ENCODE peak calls at places on chromosome 10, in six cellular contexts. One of them, this sample, is unnamed.

GRCh38 chr10:78778446-78779338 is 290.1 kb upstream of the ZMIZ1 start:
- DNase-seq in cardiac fibroblast: no peak
- DNase-seq in astrocyte: no peak
- DNase-seq in H7: no peak
- DNase-seq in right atrium auricular region: no peak
- DNase-seq in transverse colon: no peak
- DNase-seq in this sample: no peak

GRCh38 chr10:58996063-58996462 is 180.4 kb upstream of the PHYHIPL start:
- DNase-seq in cardiac fibroblast: no peak
- DNase-seq in astrocyte: no peak
- DNase-seq in H7: no peak
- DNase-seq in right atrium auricular region: no peak
- DNase-seq in transverse colon: no peak
- DNase-seq in this sample: no peak

GRCh38 chr10:3477683-3478082 is 305.1 kb upstream of the PITRM1 start:
- DNase-seq in cardiac fibroblast: peak
- DNase-seq in astrocyte: peak
- DNase-seq in H7: no peak
- DNase-seq in right atrium auricular region: no peak
- DNase-seq in transverse colon: no peak
- DNase-seq in this sample: no peak

GRCh38 chr10:91635401-91636400 is 2.8 kb upstream of the PPP1R3C start:
- DNase-seq in cardiac fibroblast: peak
- DNase-seq in astrocyte: peak
- DNase-seq in H7: peak
- DNase-seq in right atrium auricular region: peak
- DNase-seq in transverse colon: peak
- DNase-seq in this sample: peak

GRCh38 chr10:11168423-11169100 is 150.9 kb downstream of the CELF2 start:
- DNase-seq in cardiac fibroblast: no peak
- DNase-seq in astrocyte: no peak
- DNase-seq in H7: no peak
- DNase-seq in right atrium auricular region: no peak
- DNase-seq in transverse colon: no peak
- DNase-seq in this sample: no peak

GRCh38 chr10:49446031-49446430 is 50.1 kb upstream of the DRGX start:
- DNase-seq in cardiac fibroblast: peak
- DNase-seq in astrocyte: peak
- DNase-seq in H7: no peak
- DNase-seq in right atrium auricular region: no peak
- DNase-seq in transverse colon: no peak
- DNase-seq in this sample: no peak

GRCh38 chr10:89845541-89846275 is 144.3 kb downstream of the KIF20B start:
- DNase-seq in cardiac fibroblast: peak
- DNase-seq in astrocyte: peak
- DNase-seq in H7: no peak
- DNase-seq in right atrium auricular region: no peak
- DNase-seq in transverse colon: no peak
- DNase-seq in this sample: no peak

GRCh38 chr10:132272767-132273090 is 35.0 kb downstream of the STK32C start:
- DNase-seq in cardiac fibroblast: no peak
- DNase-seq in astrocyte: no peak
- DNase-seq in H7: no peak
- DNase-seq in right atrium auricular region: no peak
- DNase-seq in transverse colon: no peak
- DNase-seq in this sample: no peak

GRCh38 chr10:55370021-55370420 is 569.0 kb upstream of the PCDH15 start:
- DNase-seq in cardiac fibroblast: no peak
- DNase-seq in astrocyte: peak
- DNase-seq in H7: no peak
- DNase-seq in right atrium auricular region: no peak
- DNase-seq in transverse colon: no peak
- DNase-seq in this sample: no peak

GRCh38 chr10:119336599-119336998 is 129.2 kb downstream of the GRK5 start:
- DNase-seq in cardiac fibroblast: no peak
- DNase-seq in astrocyte: no peak
- DNase-seq in H7: no peak
- DNase-seq in right atrium auricular region: peak
- DNase-seq in transverse colon: no peak
- DNase-seq in this sample: no peak

GRCh38 chr10:5071411-5072198 is 22.6 kb upstream of the AKR1C3 start:
- DNase-seq in cardiac fibroblast: peak
- DNase-seq in astrocyte: peak
- DNase-seq in H7: no peak
- DNase-seq in right atrium auricular region: peak
- DNase-seq in transverse colon: peak
- DNase-seq in this sample: peak

GRCh38 chr10:68284007-68284406 is 47.9 kb upstream of the HNRNPH3 start:
- DNase-seq in cardiac fibroblast: peak
- DNase-seq in astrocyte: peak
- DNase-seq in H7: no peak
- DNase-seq in right atrium auricular region: no peak
- DNase-seq in transverse colon: no peak
- DNase-seq in this sample: no peak

GRCh38 chr10:110007171-110007700 is 548 bp upstream of the ADD3 start:
- DNase-seq in cardiac fibroblast: peak
- DNase-seq in astrocyte: no peak
- DNase-seq in H7: no peak
- DNase-seq in right atrium auricular region: peak
- DNase-seq in transverse colon: no peak
- DNase-seq in this sample: peak

GRCh38 chr10:110003524-110003885 is 4.3 kb upstream of the ADD3 start:
- DNase-seq in cardiac fibroblast: no peak
- DNase-seq in astrocyte: no peak
- DNase-seq in H7: no peak
- DNase-seq in right atrium auricular region: no peak
- DNase-seq in transverse colon: no peak
- DNase-seq in this sample: no peak

GRCh38 chr10:110006358-110007170 is 1.2 kb upstream of the ADD3 start:
- DNase-seq in cardiac fibroblast: peak
- DNase-seq in astrocyte: peak
- DNase-seq in H7: peak
- DNase-seq in right atrium auricular region: peak
- DNase-seq in transverse colon: peak
- DNase-seq in this sample: peak

GRCh38 chr10:110007701-110008517 is at the start of gene ADD3:
- DNase-seq in cardiac fibroblast: peak
- DNase-seq in astrocyte: peak
- DNase-seq in H7: peak
- DNase-seq in right atrium auricular region: peak
- DNase-seq in transverse colon: peak
- DNase-seq in this sample: peak

DNA sequence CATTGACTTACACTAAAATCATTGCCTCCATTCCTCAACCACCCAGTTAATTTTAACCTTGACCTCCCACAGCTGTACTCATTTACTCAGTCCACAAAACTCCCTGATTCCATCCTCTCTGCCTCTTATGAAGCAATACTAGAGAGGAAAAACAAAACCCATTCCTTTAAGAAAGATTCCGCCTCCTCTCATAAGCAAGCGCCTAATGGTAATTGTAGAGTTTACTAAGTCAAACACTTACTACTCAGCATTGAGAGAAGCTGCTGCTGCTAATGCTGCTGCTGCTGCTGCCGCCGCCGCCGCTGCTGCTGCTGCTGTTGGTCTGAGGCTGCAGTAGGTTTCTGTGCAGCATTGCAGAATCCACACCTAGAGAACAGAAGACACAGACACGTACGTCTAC is 2.1 kb upstream of the ADD3 start:
- DNase-seq in cardiac fibroblast: peak
- DNase-seq in astrocyte: peak
- DNase-seq in H7: no peak
- DNase-seq in right atrium auricular region: no peak
- DNase-seq in transverse colon: peak
- DNase-seq in this sample: peak
- H3K4me3 ChIP-seq in cardiac fibroblast: peak
- H3K4me3 ChIP-seq in astrocyte: peak
- H3K4me3 ChIP-seq in H7: peak
- H3K4me3 ChIP-seq in right atrium auricular region: peak
- H3K4me3 ChIP-seq in transverse colon: peak
- H3K4me3 ChIP-seq in this sample: peak

GRCh38 chr10:43673471-43673870 is 24.8 kb upstream of the ZNF32 start:
- DNase-seq in cardiac fibroblast: no peak
- DNase-seq in astrocyte: peak
- DNase-seq in H7: no peak
- DNase-seq in right atrium auricular region: no peak
- DNase-seq in transverse colon: no peak
- DNase-seq in this sample: no peak
- H3K4me3 ChIP-seq in cardiac fibroblast: no peak
- H3K4me3 ChIP-seq in astrocyte: no peak
- H3K4me3 ChIP-seq in H7: no peak
- H3K4me3 ChIP-seq in right atrium auricular region: no peak
- H3K4me3 ChIP-seq in transverse colon: no peak
- H3K4me3 ChIP-seq in this sample: no peak

DNA sequence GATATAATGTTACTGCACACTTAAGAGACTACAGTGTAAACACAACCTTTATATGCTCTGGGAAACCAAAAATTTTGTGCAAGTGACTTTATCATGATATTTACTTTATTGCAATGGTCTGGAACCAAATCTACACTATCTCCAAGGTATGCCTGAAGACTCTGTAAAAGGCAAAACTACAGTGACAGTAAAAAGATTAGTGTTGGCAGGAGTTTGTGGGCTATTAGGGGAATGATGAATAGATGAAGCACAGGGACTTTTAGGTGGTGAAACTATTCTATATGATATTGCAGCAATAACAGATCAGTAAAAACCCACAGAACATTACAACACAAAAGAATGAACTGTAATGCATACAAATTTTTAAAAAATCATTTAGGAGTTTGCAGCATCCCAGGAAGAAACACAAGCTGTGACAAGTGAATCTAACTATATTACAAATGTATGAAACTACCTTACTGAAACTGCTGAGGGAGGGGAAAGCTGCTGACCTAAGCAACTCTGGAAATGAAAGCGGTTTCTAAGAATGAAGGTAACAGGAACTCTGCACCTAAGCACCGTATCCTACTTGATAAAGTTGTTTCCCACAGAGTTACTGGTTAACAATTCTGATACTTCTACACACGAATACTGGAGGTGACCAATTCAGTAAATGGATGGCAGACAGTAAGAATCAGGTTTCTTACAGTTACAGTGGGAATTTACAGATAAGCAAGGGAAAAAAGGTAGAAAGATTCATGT is 82.6 kb downstream of the ATE1 start:
- DNase-seq in cardiac fibroblast: no peak
- DNase-seq in astrocyte: no peak
- DNase-seq in H7: no peak
- DNase-seq in right atrium auricular region: no peak
- DNase-seq in transverse colon: no peak
- DNase-seq in this sample: no peak
- H3K4me3 ChIP-seq in cardiac fibroblast: no peak
- H3K4me3 ChIP-seq in astrocyte: no peak
- H3K4me3 ChIP-seq in H7: no peak
- H3K4me3 ChIP-seq in right atrium auricular region: no peak
- H3K4me3 ChIP-seq in transverse colon: no peak
- H3K4me3 ChIP-seq in this sample: no peak

GRCh38 chr10:121998462-121998861 is 9.5 kb downstream of the TACC2 start:
- DNase-seq in cardiac fibroblast: no peak
- DNase-seq in astrocyte: no peak
- DNase-seq in H7: no peak
- DNase-seq in right atrium auricular region: no peak
- DNase-seq in transverse colon: no peak
- DNase-seq in this sample: no peak
- H3K4me3 ChIP-seq in cardiac fibroblast: no peak
- H3K4me3 ChIP-seq in astrocyte: no peak
- H3K4me3 ChIP-seq in H7: no peak
- H3K4me3 ChIP-seq in right atrium auricular region: no peak
- H3K4me3 ChIP-seq in transverse colon: no peak
- H3K4me3 ChIP-seq in this sample: peak

DNA sequence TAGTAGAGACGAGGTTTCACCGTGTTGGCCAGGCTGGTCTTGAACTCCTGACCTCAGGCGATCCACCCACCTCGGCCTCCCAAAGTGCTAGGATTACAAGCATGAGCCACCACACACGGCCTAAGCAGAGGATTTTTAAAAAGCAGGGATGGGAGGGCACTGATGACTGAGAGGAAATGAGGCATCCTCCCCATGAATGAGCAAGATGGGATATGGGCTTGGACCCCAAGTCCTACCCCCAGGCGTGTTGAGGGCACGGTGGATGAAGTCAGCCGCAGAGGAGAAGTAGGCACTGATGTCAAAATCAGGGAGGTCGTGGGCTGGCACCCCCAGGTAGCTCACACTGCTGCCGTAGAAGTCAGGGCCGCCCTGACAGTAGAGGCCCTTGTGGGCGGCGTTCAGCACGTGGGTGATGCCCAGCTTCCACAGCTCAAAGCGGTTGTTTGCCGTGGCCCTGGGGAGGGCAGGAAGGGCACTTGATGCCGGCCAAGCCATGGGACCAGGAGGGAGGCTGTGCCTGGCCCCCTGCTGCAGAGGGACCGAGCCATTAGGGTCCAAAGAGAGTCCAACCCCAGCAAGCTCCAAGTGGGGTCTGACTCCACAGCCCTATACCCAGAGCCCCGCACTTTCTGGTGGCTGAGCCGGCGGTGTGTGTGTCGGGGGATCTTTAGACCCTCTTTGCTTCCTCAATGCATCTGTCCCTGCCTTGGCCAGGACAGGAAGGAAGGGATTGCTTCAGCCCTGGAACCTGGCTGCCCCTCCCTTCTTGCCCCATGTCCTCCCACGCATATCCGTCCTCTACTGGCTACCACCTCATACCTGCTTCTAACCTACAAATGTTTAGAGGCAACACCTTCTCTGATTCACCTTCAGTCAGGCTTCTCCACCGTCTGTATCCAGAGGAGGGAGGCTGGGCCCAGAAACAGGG is 3.4 kb upstream of the SAMD8 start:
- DNase-seq in cardiac fibroblast: no peak
- DNase-seq in astrocyte: no peak
- DNase-seq in H7: peak
- DNase-seq in right atrium auricular region: no peak
- DNase-seq in transverse colon: no peak
- DNase-seq in this sample: no peak
- H3K4me3 ChIP-seq in cardiac fibroblast: no peak
- H3K4me3 ChIP-seq in astrocyte: no peak
- H3K4me3 ChIP-seq in H7: no peak
- H3K4me3 ChIP-seq in right atrium auricular region: no peak
- H3K4me3 ChIP-seq in transverse colon: no peak
- H3K4me3 ChIP-seq in this sample: peak

GRCh38 chr10:22605168-22605567 is 109.2 kb downstream of the PIP4K2A start:
- DNase-seq in cardiac fibroblast: peak
- DNase-seq in astrocyte: peak
- DNase-seq in H7: no peak
- DNase-seq in right atrium auricular region: no peak
- DNase-seq in transverse colon: no peak
- DNase-seq in this sample: no peak
- H3K4me3 ChIP-seq in cardiac fibroblast: no peak
- H3K4me3 ChIP-seq in astrocyte: no peak
- H3K4me3 ChIP-seq in H7: no peak
- H3K4me3 ChIP-seq in right atrium auricular region: no peak
- H3K4me3 ChIP-seq in transverse colon: no peak
- H3K4me3 ChIP-seq in this sample: no peak

DNA sequence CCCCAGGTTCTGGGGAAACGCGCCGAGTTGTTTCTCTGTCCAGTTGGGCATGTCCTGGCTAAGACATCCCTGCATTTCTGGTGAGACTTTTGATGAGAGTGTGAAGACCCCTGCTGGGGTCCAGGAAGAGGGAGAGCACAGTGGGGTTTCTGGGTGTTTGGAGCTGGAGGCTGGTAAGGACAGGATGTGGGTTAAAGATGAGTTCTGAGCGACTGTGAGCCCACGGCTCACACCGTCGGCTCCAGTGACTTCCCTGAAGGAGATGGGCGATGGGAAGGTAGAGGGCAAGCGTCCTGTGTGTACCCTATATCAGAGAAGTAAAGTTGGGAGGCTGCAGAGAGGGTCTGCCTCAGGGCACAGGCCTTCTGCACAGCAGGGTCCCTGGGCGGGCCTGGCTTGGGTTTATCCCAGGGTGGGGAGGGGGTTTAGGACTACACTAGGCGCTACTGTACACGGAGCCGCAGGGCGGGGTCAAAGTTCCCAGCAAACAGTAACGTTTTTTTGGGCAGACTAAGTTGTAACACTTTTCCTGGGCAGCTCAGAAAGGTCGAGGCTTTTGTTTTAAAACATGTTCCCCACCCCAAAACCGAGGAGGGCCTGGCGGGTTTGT is 3.6 kb downstream of the EMX2 start:
- DNase-seq in cardiac fibroblast: no peak
- DNase-seq in astrocyte: no peak
- DNase-seq in H7: peak
- DNase-seq in right atrium auricular region: no peak
- DNase-seq in transverse colon: no peak
- DNase-seq in this sample: no peak
- H3K4me3 ChIP-seq in cardiac fibroblast: no peak
- H3K4me3 ChIP-seq in astrocyte: peak
- H3K4me3 ChIP-seq in H7: no peak
- H3K4me3 ChIP-seq in right atrium auricular region: no peak
- H3K4me3 ChIP-seq in transverse colon: no peak
- H3K4me3 ChIP-seq in this sample: peak